ENCODE peak calls at places on chromosomes 3 and 15, in ten cellular contexts. B is WERI-Rb-1; F is right atrium auricular region; H is iPS DF 6.9; C is cardiac muscle cell; Q is AG04450; I is lung; J is heart left ventricle; V is CD8-positive, alpha-beta memory T cell; N is lower lobe of right lung. S is an unnamed sample.

GRCh38 chr3:44905501-44906159 is 31.2 kb downstream of the TGM4 start:
- DNase-seq in B (no peak), F (no peak), H (no peak), C (no peak), Q (no peak), I (no peak), J (no peak), V (no peak), N (no peak), S (no peak)

GRCh38 chr3:71063768-71064287 is 519.7 kb downstream of the FOXP1 start:
- DNase-seq in B (peak; percentile 33), F (no peak), H (no peak), C (peak; percentile 58), Q (no peak), I (peak; percentile 31), J (no peak), V (no peak), N (no peak), S (no peak)

GRCh38 chr3:53130179-53131135 is at the start of gene RFT1:
- DNase-seq in B (peak; percentile 96), F (peak; percentile 99), H (peak; percentile 87), C (peak; percentile 97), Q (peak; percentile 84), I (peak; percentile 98), J (peak; percentile 98), V (peak; percentile 98), N (peak; percentile 99), S (peak; percentile 94)

GRCh38 chr3:112802338-112802737 is 44.3 kb downstream of the CD200R1L start:
- DNase-seq in B (no peak), F (no peak), H (no peak), C (no peak), Q (no peak), I (no peak), J (no peak), V (no peak), N (no peak), S (no peak)

GRCh38 chr3:178699810-178700209 is 163.6 kb downstream of the KCNMB2 start:
- DNase-seq in B (no peak), F (no peak), H (no peak), C (peak; percentile 25), Q (no peak), I (no peak), J (no peak), V (no peak), N (no peak), S (no peak)

GRCh38 chr3:59267021-59267420 is 217.2 kb upstream of the CFAP20DC start:
- DNase-seq in B (no peak), F (no peak), H (no peak), C (no peak), Q (no peak), I (no peak), J (no peak), V (no peak), N (no peak), S (no peak)

GRCh38 chr15:90872481-90873184 is 4.2 kb downstream of the FURIN start:
- DNase-seq in B (no peak), F (no peak), H (no peak), C (peak; percentile 69), Q (peak; percentile 11), I (no peak), J (no peak), V (peak; percentile 30), N (no peak), S (no peak)

GRCh38 chr3:108862865-108863798 is 40.5 kb downstream of the TRAT1 start:
- DNase-seq in B (no peak), F (no peak), H (no peak), C (peak; percentile 57), Q (peak; percentile 59), I (no peak), J (no peak), V (peak; percentile 6), N (no peak), S (no peak)

GRCh38 chr3:32181370-32181769 is 57.1 kb upstream of the CMTM8 start:
- DNase-seq in B (no peak), F (no peak), H (no peak), C (no peak), Q (no peak), I (no peak), J (no peak), V (no peak), N (no peak), S (no peak)

GRCh38 chr3:131794766-131795381 is 239.9 kb downstream of the CPNE4 start:
- DNase-seq in B (peak; percentile 57), F (no peak), H (peak; percentile 74), C (peak; percentile 79), Q (peak; percentile 36), I (peak; percentile 37), J (no peak), V (no peak), N (no peak), S (peak; percentile 11)

GRCh38 chr3:38168151-38168987 is 3.0 kb downstream of the OXSR1 start:
- DNase-seq in B (no peak), F (no peak), H (no peak), C (peak; percentile 42), Q (no peak), I (no peak), J (no peak), V (no peak), N (no peak), S (no peak)

GRCh38 chr3:140292684-140293083 is 357.7 kb downstream of the CLSTN2 start:
- DNase-seq in B (no peak), F (peak; percentile 83), H (no peak), C (peak; percentile 47), Q (no peak), I (no peak), J (peak; percentile 70), V (no peak), N (no peak), S (no peak)

GRCh38 chr3:86958534-86958933 is 32.4 kb downstream of the VGLL3 start:
- DNase-seq in B (no peak), F (no peak), H (no peak), C (peak; percentile 49), Q (peak; percentile 80), I (no peak), J (no peak), V (no peak), N (no peak), S (no peak)

GRCh38 chr3:143586565-143586964 is 261.7 kb downstream of the SLC9A9 start:
- DNase-seq in B (no peak), F (no peak), H (no peak), C (peak; percentile 23), Q (no peak), I (no peak), J (no peak), V (no peak), N (no peak), S (no peak)

GRCh38 chr15:26325495-26325894 is 447.4 kb downstream of the GABRB3 start:
- DNase-seq in B (no peak), F (no peak), H (peak; percentile 50), C (no peak), Q (no peak), I (no peak), J (no peak), V (no peak), N (no peak), S (no peak)
- H3K9me3 ChIP-seq in B (no peaks in the 10 kb centered on the region), F (no peaks in the 10 kb centered on the region), H (no peaks in the 10 kb centered on the region), C (no peaks in the 10 kb centered on the region), Q (peaks cover 10% of the 10 kb centered on the region), I (no peaks in the 10 kb centered on the region), J (no peaks in the 10 kb centered on the region), V (no peaks in the 10 kb centered on the region), N (no peaks in the 10 kb centered on the region), S (no peaks in the 10 kb centered on the region)

GRCh38 chr15:93748710-93749109 is 482.7 kb upstream of the MCTP2 start:
- DNase-seq in B (no peak), F (no peak), H (no peak), C (no peak), Q (no peak), I (no peak), J (no peak), V (no peak), N (no peak), S (no peak)
- H3K9me3 ChIP-seq in B (no peaks in the 10 kb centered on the region), F (peaks cover 39% of the 10 kb centered on the region), H (no peaks in the 10 kb centered on the region), C (no peaks in the 10 kb centered on the region), Q (no peaks in the 10 kb centered on the region), I (peaks cover 5% of the 10 kb centered on the region), J (peaks cover 5% of the 10 kb centered on the region), V (no peaks in the 10 kb centered on the region), N (peaks cover 3% of the 10 kb centered on the region), S (no peaks in the 10 kb centered on the region)

GRCh38 chr15:22267761-22268160 is 187.4 kb downstream of the OR4M2 start:
- DNase-seq in B (no peak), F (no peak), H (no peak), C (no peak), Q (no peak), I (no peak), J (no peak), V (no peak), N (no peak), S (no peak)
- H3K9me3 ChIP-seq in B (no peaks in the 10 kb centered on the region), F (no peaks in the 10 kb centered on the region), H (peaks cover 9% of the 10 kb centered on the region), C (no peaks in the 10 kb centered on the region), Q (peaks cover 70% of the 10 kb centered on the region), I (peaks cover 1% of the 10 kb centered on the region), J (no peaks in the 10 kb centered on the region), V (no peaks in the 10 kb centered on the region), N (no peaks in the 10 kb centered on the region), S (no peaks in the 10 kb centered on the region)

GRCh38 chr15:26455828-26456227 is 317.0 kb downstream of the GABRB3 start:
- DNase-seq in B (no peak), F (no peak), H (no peak), C (no peak), Q (no peak), I (no peak), J (no peak), V (no peak), N (no peak), S (no peak)

GRCh38 chr15:26451995-26452394 is 320.9 kb downstream of the GABRB3 start:
- DNase-seq in B (no peak), F (no peak), H (no peak), C (no peak), Q (no peak), I (no peak), J (no peak), V (no peak), N (no peak), S (no peak)

GRCh38 chr15:26449296-26449695 is 323.6 kb downstream of the GABRB3 start:
- DNase-seq in B (no peak), F (no peak), H (no peak), C (no peak), Q (no peak), I (no peak), J (no peak), V (no peak), N (no peak), S (no peak)

GRCh38 chr15:26453914-26454313 is 319.0 kb downstream of the GABRB3 start:
- DNase-seq in B (no peak), F (no peak), H (no peak), C (no peak), Q (no peak), I (no peak), J (no peak), V (no peak), N (no peak), S (no peak)
- H3K9me3 ChIP-seq in B (peaks cover 3% of the 10 kb centered on the region), F (no peaks in the 10 kb centered on the region), H (no peaks in the 10 kb centered on the region), C (no peaks in the 10 kb centered on the region), Q (peaks cover 36% of the 10 kb centered on the region), I (peaks cover 18% of the 10 kb centered on the region), J (no peaks in the 10 kb centered on the region), V (peaks cover 8% of the 10 kb centered on the region), N (peaks cover 8% of the 10 kb centered on the region), S (no peaks in the 10 kb centered on the region)

GRCh38 chr15:38267416-38268022 is 14.9 kb downstream of the SPRED1 start:
- DNase-seq in B (no peak), F (no peak), H (no peak), C (no peak), Q (no peak), I (no peak), J (no peak), V (no peak), N (no peak), S (no peak)
- H3K9me3 ChIP-seq in B (no peaks in the 10 kb centered on the region), F (no peaks in the 10 kb centered on the region), H (no peaks in the 10 kb centered on the region), C (no peaks in the 10 kb centered on the region), Q (no peaks in the 10 kb centered on the region), I (no peaks in the 10 kb centered on the region), J (no peaks in the 10 kb centered on the region), V (no peaks in the 10 kb centered on the region), N (no peaks in the 10 kb centered on the region), S (no peaks in the 10 kb centered on the region)

GRCh38 chr15:81596159-81596865 is 222.3 kb upstream of the TMC3 start:
- DNase-seq in B (no peak), F (no peak), H (no peak), C (no peak), Q (no peak), I (no peak), J (no peak), V (no peak), N (no peak), S (no peak)
- H3K9me3 ChIP-seq in B (peaks cover 5% of the 10 kb centered on the region), F (peaks cover 15% of the 10 kb centered on the region), H (no peaks in the 10 kb centered on the region), C (peaks cover 3% of the 10 kb centered on the region), Q (peaks cover 5% of the 10 kb centered on the region), I (peaks cover 1% of the 10 kb centered on the region), J (peaks cover 7% of the 10 kb centered on the region), V (peaks cover 4% of the 10 kb centered on the region), N (peaks cover 6% of the 10 kb centered on the region), S (no peaks in the 10 kb centered on the region)